ENCODE peak calls at places on chromosomes 4 and X, in eight cellular contexts. One of them, this sample, is unnamed.

GRCh38 chr4:1246111-1246881 is 2.6 kb downstream of the CTBP1 start:
- DNase-seq in CD8-positive, alpha-beta memory T cell: no peak
- DNase-seq in iPS DF 6.9: no peak
- DNase-seq in ovary: peak
- DNase-seq in LNCaP clone FGC: no peak
- DNase-seq in MM.1S: no peak
- DNase-seq in aorta: peak
- DNase-seq in CD4-positive, CD25-positive, alpha-beta regulatory T cell: no peak
- DNase-seq in this sample: no peak

GRCh38 chr4:175092114-175092513 is 174.0 kb downstream of the ADAM29 start:
- DNase-seq in CD8-positive, alpha-beta memory T cell: no peak
- DNase-seq in iPS DF 6.9: no peak
- DNase-seq in ovary: no peak
- DNase-seq in LNCaP clone FGC: no peak
- DNase-seq in MM.1S: no peak
- DNase-seq in aorta: no peak
- DNase-seq in CD4-positive, CD25-positive, alpha-beta regulatory T cell: no peak
- DNase-seq in this sample: no peak

GRCh38 chr4:185817403-185817818 is 5.4 kb upstream of the SORBS2 start:
- DNase-seq in CD8-positive, alpha-beta memory T cell: no peak
- DNase-seq in iPS DF 6.9: no peak
- DNase-seq in ovary: no peak
- DNase-seq in LNCaP clone FGC: peak
- DNase-seq in MM.1S: peak
- DNase-seq in aorta: no peak
- DNase-seq in CD4-positive, CD25-positive, alpha-beta regulatory T cell: no peak
- DNase-seq in this sample: no peak

GRCh38 chr4:181150173-181150572 is 1093.0 kb upstream of the TENM3 start:
- DNase-seq in CD8-positive, alpha-beta memory T cell: no peak
- DNase-seq in iPS DF 6.9: no peak
- DNase-seq in ovary: no peak
- DNase-seq in LNCaP clone FGC: no peak
- DNase-seq in MM.1S: no peak
- DNase-seq in aorta: no peak
- DNase-seq in CD4-positive, CD25-positive, alpha-beta regulatory T cell: no peak
- DNase-seq in this sample: no peak

GRCh38 chr4:98873059-98873458 is 55.9 kb downstream of the EIF4E start:
- DNase-seq in CD8-positive, alpha-beta memory T cell: no peak
- DNase-seq in iPS DF 6.9: no peak
- DNase-seq in ovary: no peak
- DNase-seq in LNCaP clone FGC: no peak
- DNase-seq in MM.1S: no peak
- DNase-seq in aorta: no peak
- DNase-seq in CD4-positive, CD25-positive, alpha-beta regulatory T cell: no peak
- DNase-seq in this sample: peak

GRCh38 chr4:152360045-152360410 is 175.9 kb downstream of the FBXW7 start:
- DNase-seq in CD8-positive, alpha-beta memory T cell: no peak
- DNase-seq in iPS DF 6.9: no peak
- DNase-seq in ovary: no peak
- DNase-seq in LNCaP clone FGC: no peak
- DNase-seq in MM.1S: no peak
- DNase-seq in aorta: no peak
- DNase-seq in CD4-positive, CD25-positive, alpha-beta regulatory T cell: no peak
- DNase-seq in this sample: peak

GRCh38 chrX:1468250-1468772 is 15.6 kb upstream of the ASMTL start:
- DNase-seq in CD8-positive, alpha-beta memory T cell: peak
- DNase-seq in iPS DF 6.9: no peak
- DNase-seq in ovary: no peak
- DNase-seq in LNCaP clone FGC: no peak
- DNase-seq in MM.1S: peak
- DNase-seq in aorta: peak
- DNase-seq in CD4-positive, CD25-positive, alpha-beta regulatory T cell: peak
- DNase-seq in this sample: peak

GRCh38 chrX:83759872-83760271 is 101.1 kb upstream of the CYLC1 start:
- DNase-seq in CD8-positive, alpha-beta memory T cell: no peak
- DNase-seq in iPS DF 6.9: no peak
- DNase-seq in ovary: no peak
- DNase-seq in LNCaP clone FGC: peak
- DNase-seq in MM.1S: peak
- DNase-seq in aorta: no peak
- DNase-seq in CD4-positive, CD25-positive, alpha-beta regulatory T cell: no peak
- DNase-seq in this sample: peak

GRCh38 chr4:104064650-104065577 is 345.1 kb upstream of the TACR3 start:
- DNase-seq in CD8-positive, alpha-beta memory T cell: no peak
- DNase-seq in iPS DF 6.9: peak
- DNase-seq in ovary: peak
- DNase-seq in LNCaP clone FGC: peak
- DNase-seq in MM.1S: peak
- DNase-seq in aorta: no peak
- DNase-seq in CD4-positive, CD25-positive, alpha-beta regulatory T cell: no peak
- DNase-seq in this sample: no peak

GRCh38 chr4:98027827-98028226 is 115.4 kb downstream of the STPG2 start:
- DNase-seq in CD8-positive, alpha-beta memory T cell: no peak
- DNase-seq in iPS DF 6.9: no peak
- DNase-seq in ovary: no peak
- DNase-seq in LNCaP clone FGC: no peak
- DNase-seq in MM.1S: no peak
- DNase-seq in aorta: no peak
- DNase-seq in CD4-positive, CD25-positive, alpha-beta regulatory T cell: no peak
- DNase-seq in this sample: no peak

GRCh38 chr4:7190668-7191545 is 1.4 kb upstream of the SORCS2 start:
- DNase-seq in CD8-positive, alpha-beta memory T cell: no peak
- DNase-seq in iPS DF 6.9: no peak
- DNase-seq in ovary: peak
- DNase-seq in LNCaP clone FGC: no peak
- DNase-seq in MM.1S: no peak
- DNase-seq in aorta: peak
- DNase-seq in CD4-positive, CD25-positive, alpha-beta regulatory T cell: no peak
- DNase-seq in this sample: no peak

GRCh38 chrX:153966841-153967535 is 4.6 kb downstream of the HCFC1 start:
- DNase-seq in CD8-positive, alpha-beta memory T cell: no peak
- DNase-seq in iPS DF 6.9: no peak
- DNase-seq in ovary: no peak
- DNase-seq in LNCaP clone FGC: no peak
- DNase-seq in MM.1S: no peak
- DNase-seq in aorta: no peak
- DNase-seq in CD4-positive, CD25-positive, alpha-beta regulatory T cell: no peak
- DNase-seq in this sample: no peak

GRCh38 chrX:130896816-130897508 is 6.0 kb downstream of the ENOX2 start:
- DNase-seq in CD8-positive, alpha-beta memory T cell: no peak
- DNase-seq in iPS DF 6.9: no peak
- DNase-seq in ovary: no peak
- DNase-seq in LNCaP clone FGC: no peak
- DNase-seq in MM.1S: no peak
- DNase-seq in aorta: no peak
- DNase-seq in CD4-positive, CD25-positive, alpha-beta regulatory T cell: no peak
- DNase-seq in this sample: peak

GRCh38 chr4:142402925-142403324 is 443.2 kb downstream of the INPP4B start:
- DNase-seq in CD8-positive, alpha-beta memory T cell: no peak
- DNase-seq in iPS DF 6.9: no peak
- DNase-seq in ovary: no peak
- DNase-seq in LNCaP clone FGC: no peak
- DNase-seq in MM.1S: no peak
- DNase-seq in aorta: no peak
- DNase-seq in CD4-positive, CD25-positive, alpha-beta regulatory T cell: no peak
- DNase-seq in this sample: peak

GRCh38 chr4:67700119-67700873 is 659 bp downstream of the UBA6 start:
- DNase-seq in CD8-positive, alpha-beta memory T cell: peak
- DNase-seq in iPS DF 6.9: no peak
- DNase-seq in ovary: no peak
- DNase-seq in LNCaP clone FGC: no peak
- DNase-seq in MM.1S: peak
- DNase-seq in aorta: no peak
- DNase-seq in CD4-positive, CD25-positive, alpha-beta regulatory T cell: peak
- DNase-seq in this sample: peak

GRCh38 chrX:150044556-150044955 is 106.3 kb upstream of the EOLA2 start:
- DNase-seq in CD8-positive, alpha-beta memory T cell: no peak
- DNase-seq in iPS DF 6.9: no peak
- DNase-seq in ovary: no peak
- DNase-seq in LNCaP clone FGC: no peak
- DNase-seq in MM.1S: no peak
- DNase-seq in aorta: no peak
- DNase-seq in CD4-positive, CD25-positive, alpha-beta regulatory T cell: no peak
- DNase-seq in this sample: peak

GRCh38 chr4:110631582-110632505 is 9.0 kb upstream of the PITX2 start:
- DNase-seq in CD8-positive, alpha-beta memory T cell: no peak
- DNase-seq in iPS DF 6.9: no peak
- DNase-seq in ovary: peak
- DNase-seq in LNCaP clone FGC: peak
- DNase-seq in MM.1S: peak
- DNase-seq in aorta: peak
- DNase-seq in CD4-positive, CD25-positive, alpha-beta regulatory T cell: no peak
- DNase-seq in this sample: peak

GRCh38 chr4:110628321-110629213 is 5.7 kb upstream of the PITX2 start:
- DNase-seq in CD8-positive, alpha-beta memory T cell: no peak
- DNase-seq in iPS DF 6.9: no peak
- DNase-seq in ovary: no peak
- DNase-seq in LNCaP clone FGC: no peak
- DNase-seq in MM.1S: no peak
- DNase-seq in aorta: peak
- DNase-seq in CD4-positive, CD25-positive, alpha-beta regulatory T cell: no peak
- DNase-seq in this sample: no peak

GRCh38 chr4:110630621-110631402 is 7.9 kb upstream of the PITX2 start:
- DNase-seq in CD8-positive, alpha-beta memory T cell: no peak
- DNase-seq in iPS DF 6.9: no peak
- DNase-seq in ovary: no peak
- DNase-seq in LNCaP clone FGC: no peak
- DNase-seq in MM.1S: no peak
- DNase-seq in aorta: peak
- DNase-seq in CD4-positive, CD25-positive, alpha-beta regulatory T cell: no peak
- DNase-seq in this sample: no peak

GRCh38 chr4:110629780-110630500 is 7.1 kb upstream of the PITX2 start:
- DNase-seq in CD8-positive, alpha-beta memory T cell: no peak
- DNase-seq in iPS DF 6.9: no peak
- DNase-seq in ovary: no peak
- DNase-seq in LNCaP clone FGC: no peak
- DNase-seq in MM.1S: no peak
- DNase-seq in aorta: no peak
- DNase-seq in CD4-positive, CD25-positive, alpha-beta regulatory T cell: no peak
- DNase-seq in this sample: no peak

GRCh38 chr4:110629214-110629754 is 6.4 kb upstream of the PITX2 start:
- DNase-seq in CD8-positive, alpha-beta memory T cell: no peak
- DNase-seq in iPS DF 6.9: no peak
- DNase-seq in ovary: no peak
- DNase-seq in LNCaP clone FGC: no peak
- DNase-seq in MM.1S: no peak
- DNase-seq in aorta: peak
- DNase-seq in CD4-positive, CD25-positive, alpha-beta regulatory T cell: no peak
- DNase-seq in this sample: no peak
- H3K4me3 ChIP-seq in CD8-positive, alpha-beta memory T cell: no peak
- H3K4me3 ChIP-seq in iPS DF 6.9: peak
- H3K4me3 ChIP-seq in ovary: no peak
- H3K4me3 ChIP-seq in LNCaP clone FGC: no peak
- H3K4me3 ChIP-seq in MM.1S: no peak
- H3K4me3 ChIP-seq in aorta: no peak
- H3K4me3 ChIP-seq in CD4-positive, CD25-positive, alpha-beta regulatory T cell: no peak
- H3K4me3 ChIP-seq in this sample: no peak

GRCh38 chrX:2710496-2710895 is 19.4 kb downstream of the CD99 start:
- DNase-seq in CD8-positive, alpha-beta memory T cell: no peak
- DNase-seq in iPS DF 6.9: no peak
- DNase-seq in ovary: no peak
- DNase-seq in LNCaP clone FGC: no peak
- DNase-seq in MM.1S: no peak
- DNase-seq in aorta: no peak
- DNase-seq in CD4-positive, CD25-positive, alpha-beta regulatory T cell: no peak
- DNase-seq in this sample: no peak
- H3K4me3 ChIP-seq in CD8-positive, alpha-beta memory T cell: peak
- H3K4me3 ChIP-seq in iPS DF 6.9: no peak
- H3K4me3 ChIP-seq in ovary: no peak
- H3K4me3 ChIP-seq in LNCaP clone FGC: no peak
- H3K4me3 ChIP-seq in MM.1S: no peak
- H3K4me3 ChIP-seq in aorta: no peak
- H3K4me3 ChIP-seq in CD4-positive, CD25-positive, alpha-beta regulatory T cell: peak
- H3K4me3 ChIP-seq in this sample: peak

DNA sequence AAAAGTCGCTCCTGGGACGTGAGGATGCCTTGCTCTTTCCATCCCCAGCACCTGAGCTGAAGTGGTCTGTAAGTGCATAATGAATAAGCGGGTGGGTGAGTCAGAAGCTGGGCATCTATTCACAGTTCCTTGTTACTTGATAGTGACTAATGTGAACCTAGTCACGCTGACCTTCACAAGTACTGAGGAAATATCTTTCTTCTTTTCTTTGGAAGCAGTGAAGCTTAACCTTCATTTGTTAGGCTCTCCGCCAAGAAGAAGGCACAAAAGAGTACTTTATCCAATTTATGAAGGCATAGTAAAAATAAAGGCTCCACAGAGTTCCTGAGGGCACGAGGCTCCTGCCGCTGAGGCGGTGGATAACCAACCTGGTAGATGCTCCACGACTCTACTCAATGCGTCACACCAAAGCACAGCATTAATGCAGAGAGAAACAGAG is 475.7 kb upstream of the SLIT2 start:
- DNase-seq in CD8-positive, alpha-beta memory T cell: no peak
- DNase-seq in iPS DF 6.9: no peak
- DNase-seq in ovary: no peak
- DNase-seq in LNCaP clone FGC: no peak
- DNase-seq in MM.1S: no peak
- DNase-seq in aorta: no peak
- DNase-seq in CD4-positive, CD25-positive, alpha-beta regulatory T cell: no peak
- DNase-seq in this sample: peak
- H3K4me3 ChIP-seq in CD8-positive, alpha-beta memory T cell: no peak
- H3K4me3 ChIP-seq in iPS DF 6.9: no peak
- H3K4me3 ChIP-seq in ovary: no peak
- H3K4me3 ChIP-seq in LNCaP clone FGC: no peak
- H3K4me3 ChIP-seq in MM.1S: no peak
- H3K4me3 ChIP-seq in aorta: no peak
- H3K4me3 ChIP-seq in CD4-positive, CD25-positive, alpha-beta regulatory T cell: no peak
- H3K4me3 ChIP-seq in this sample: no peak

GRCh38 chr4:55635282-55635681 is 816 bp downstream of the NMU start:
- DNase-seq in CD8-positive, alpha-beta memory T cell: no peak
- DNase-seq in iPS DF 6.9: no peak
- DNase-seq in ovary: no peak
- DNase-seq in LNCaP clone FGC: no peak
- DNase-seq in MM.1S: no peak
- DNase-seq in aorta: no peak
- DNase-seq in CD4-positive, CD25-positive, alpha-beta regulatory T cell: no peak
- DNase-seq in this sample: no peak
- H3K4me3 ChIP-seq in CD8-positive, alpha-beta memory T cell: peak
- H3K4me3 ChIP-seq in iPS DF 6.9: peak
- H3K4me3 ChIP-seq in ovary: no peak
- H3K4me3 ChIP-seq in LNCaP clone FGC: peak
- H3K4me3 ChIP-seq in MM.1S: peak
- H3K4me3 ChIP-seq in aorta: no peak
- H3K4me3 ChIP-seq in CD4-positive, CD25-positive, alpha-beta regulatory T cell: no peak
- H3K4me3 ChIP-seq in this sample: no peak

DNA sequence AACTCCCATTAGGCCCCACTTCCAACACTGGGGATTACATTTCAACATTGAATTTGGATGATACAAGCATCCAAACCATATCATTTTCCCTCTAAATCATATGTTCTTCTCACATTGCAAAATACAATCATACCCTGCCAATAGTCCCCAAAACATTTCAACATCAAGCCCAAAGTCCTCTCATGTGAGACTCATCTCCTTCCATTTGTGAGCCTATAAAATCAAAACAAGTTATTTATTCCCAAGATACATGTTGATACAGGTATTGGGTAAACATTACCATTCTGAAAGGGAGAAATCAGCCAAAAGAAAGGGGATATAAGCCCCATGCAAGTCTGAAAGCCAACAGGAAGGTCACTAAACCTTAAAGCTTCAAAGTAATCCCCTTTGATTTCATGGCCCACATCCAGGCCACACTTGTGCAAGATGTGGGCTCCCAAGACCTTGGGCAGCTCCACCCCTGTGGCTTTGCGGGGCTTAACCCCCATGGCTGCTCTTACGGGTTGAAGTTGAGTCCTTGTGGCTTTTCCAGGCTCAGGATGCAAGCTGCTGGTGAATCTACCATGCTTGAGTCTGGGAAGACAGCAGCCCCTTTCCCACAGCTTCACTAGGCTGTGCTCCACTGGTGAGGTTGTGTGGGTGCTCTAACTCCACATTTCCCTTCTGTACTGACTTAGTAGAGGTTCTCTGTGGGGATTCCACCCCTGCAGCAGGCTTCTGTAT is 40.6 kb upstream of the SERTM2 start:
- DNase-seq in CD8-positive, alpha-beta memory T cell: no peak
- DNase-seq in iPS DF 6.9: no peak
- DNase-seq in ovary: no peak
- DNase-seq in LNCaP clone FGC: no peak
- DNase-seq in MM.1S: no peak
- DNase-seq in aorta: no peak
- DNase-seq in CD4-positive, CD25-positive, alpha-beta regulatory T cell: no peak
- DNase-seq in this sample: no peak
- H3K4me3 ChIP-seq in CD8-positive, alpha-beta memory T cell: no peak
- H3K4me3 ChIP-seq in iPS DF 6.9: no peak
- H3K4me3 ChIP-seq in ovary: no peak
- H3K4me3 ChIP-seq in LNCaP clone FGC: no peak
- H3K4me3 ChIP-seq in MM.1S: no peak
- H3K4me3 ChIP-seq in aorta: no peak
- H3K4me3 ChIP-seq in CD4-positive, CD25-positive, alpha-beta regulatory T cell: no peak
- H3K4me3 ChIP-seq in this sample: no peak